ENCODE peak calls at places on chromosome 4, in eight cellular contexts. T, X, H, O, A, J, R and B are unnamed samples.

GRCh38 chr4:180100433-180101344 is 2142.5 kb upstream of the TENM3 start:
- DNase-seq in X (no peak), A (no peak), R (no peak), T (no peak), H (no peak), J (no peak), O (peak; percentile 19), B (no peak)

GRCh38 chr4:41069838-41070237 is 144.5 kb downstream of the APBB2 start:
- DNase-seq in H (no peak), X (no peak), T (no peak), J (no peak), O (no peak), A (no peak), R (no peak), B (no peak)

GRCh38 chr4:168558587-168558986 is 61.7 kb downstream of the PALLD start:
- DNase-seq in O (no peak), R (peak; percentile 37), H (no peak), T (peak; percentile 68), X (no peak), A (no peak), J (no peak), B (no peak)

GRCh38 chr4:75653845-75654503 is 19.2 kb downstream of the G3BP2 start:
- DNase-seq in T (peak; percentile 53), A (no peak), O (no peak), J (no peak), H (no peak), R (no peak), X (no peak), B (no peak)

GRCh38 chr4:61772116-61772515 is 572.0 kb downstream of the ADGRL3 start:
- DNase-seq in O (no peak), H (no peak), J (no peak), X (no peak), A (no peak), T (no peak), R (peak; percentile 69), B (no peak)

GRCh38 chr4:107913283-107913899 is 18.0 kb upstream of the CYP2U1 start:
- DNase-seq in R (peak; percentile 46), J (peak; percentile 58), A (peak; percentile 12), X (no peak), T (peak; percentile 75), H (peak; percentile 42), O (no peak), B (no peak)

GRCh38 chr4:3440011-3440410 is 1.8 kb upstream of the HGFAC start:
- DNase-seq in J (no peak), X (no peak), R (no peak), O (peak; percentile 41), A (no peak), H (no peak), T (no peak), B (no peak)

GRCh38 chr4:56817840-56818491 is 3.5 kb downstream of the SPINK2 start:
- DNase-seq in X (no peak), A (no peak), O (no peak), R (no peak), J (no peak), H (no peak), T (no peak), B (no peak)

GRCh38 chr4:187363453-187363852 is 632.1 kb upstream of the ZFP42 start:
- DNase-seq in A (no peak), O (no peak), H (no peak), R (no peak), X (no peak), T (peak; percentile 53), J (no peak), B (no peak)

GRCh38 chr4:188822698-188823097 is 683.5 kb downstream of the TRIML1 start:
- DNase-seq in H (no peak), J (no peak), A (no peak), R (peak; percentile 41), X (no peak), T (no peak), O (peak; percentile 11), B (no peak)

GRCh38 chr4:168569909-168570276 is 73.0 kb downstream of the PALLD start:
- DNase-seq in R (no peak), T (no peak), H (no peak), J (no peak), X (no peak), O (no peak), A (no peak), B (no peak)

GRCh38 chr4:135274461-135274860 is 1072.9 kb upstream of the PABPC4L start:
- DNase-seq in R (no peak), H (no peak), O (no peak), J (no peak), A (no peak), T (no peak), X (no peak), B (no peak)

GRCh38 chr4:129821073-129821472 is 725.1 kb downstream of the C4orf33 start:
- DNase-seq in A (no peak), R (no peak), H (no peak), T (no peak), O (no peak), J (no peak), X (no peak), B (no peak)

GRCh38 chr4:16860506-16860905 is 37.9 kb downstream of the LDB2 start:
- DNase-seq in H (no peak), X (no peak), O (no peak), A (no peak), J (no peak), R (no peak), T (peak; percentile 93), B (no peak)

GRCh38 chr4:184959309-184959708 is 59.0 kb upstream of the HELT start:
- DNase-seq in J (no peak), H (no peak), A (no peak), X (peak; percentile 29), R (no peak), T (no peak), O (no peak), B (no peak)

GRCh38 chr4:123783091-123783765 is 386.6 kb downstream of the SPRY1 start:
- DNase-seq in R (no peak), T (peak; percentile 71), X (no peak), O (no peak), H (no peak), A (no peak), J (no peak), B (no peak)

GRCh38 chr4:15918484-15919129 is 19.9 kb downstream of the FGFBP1 start:
- DNase-seq in A (no peak), H (no peak), T (no peak), X (no peak), O (no peak), R (no peak), J (peak; percentile 76), B (no peak)

GRCh38 chr4:89299153-89299789 is 8.3 kb downstream of the GPRIN3 start:
- DNase-seq in H (no peak), T (no peak), R (no peak), X (no peak), A (no peak), J (peak; percentile 47), O (no peak), B (no peak)

GRCh38 chr4:89300060-89300459 is 7.5 kb downstream of the GPRIN3 start:
- DNase-seq in J (no peak), X (no peak), T (no peak), O (no peak), A (no peak), R (no peak), H (no peak), B (no peak)

GRCh38 chr4:89298160-89298559 is 9.4 kb downstream of the GPRIN3 start:
- DNase-seq in X (no peak), O (no peak), R (no peak), T (no peak), A (no peak), H (no peak), J (peak; percentile 71), B (no peak)

GRCh38 chr4:89300490-89300889 is 7.1 kb downstream of the GPRIN3 start:
- DNase-seq in H (no peak), O (no peak), J (no peak), X (no peak), R (no peak), T (no peak), A (no peak), B (no peak)

DNA sequence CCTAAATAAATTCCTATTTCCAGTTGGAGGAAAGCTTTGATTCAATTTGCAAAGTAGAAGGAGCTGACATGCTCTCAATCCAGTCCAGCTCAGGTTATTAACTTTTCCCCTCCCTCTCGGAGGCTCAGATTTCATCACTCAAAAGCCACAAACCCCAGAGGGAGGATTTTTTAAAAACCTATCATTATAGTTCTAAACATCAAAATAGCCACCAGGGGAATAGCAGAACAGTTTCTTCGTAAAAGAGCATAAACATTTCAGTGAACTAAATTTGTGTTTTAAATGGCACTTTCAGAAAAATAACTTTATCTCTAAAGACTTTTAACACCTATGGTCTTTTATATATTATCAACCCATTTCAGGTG is 8.8 kb downstream of the GPRIN3 start:
- DNase-seq in A (no peak), O (no peak), J (no peak), H (no peak), T (peak; percentile 26), R (no peak), X (no peak), B (no peak)
- TF ChIP-seq CTCF in A (no peak), O (no peak), J (no peak), H (no peak), T (peak; percentile 16), R (no peak), X (no peak), B (no peak)

DNA sequence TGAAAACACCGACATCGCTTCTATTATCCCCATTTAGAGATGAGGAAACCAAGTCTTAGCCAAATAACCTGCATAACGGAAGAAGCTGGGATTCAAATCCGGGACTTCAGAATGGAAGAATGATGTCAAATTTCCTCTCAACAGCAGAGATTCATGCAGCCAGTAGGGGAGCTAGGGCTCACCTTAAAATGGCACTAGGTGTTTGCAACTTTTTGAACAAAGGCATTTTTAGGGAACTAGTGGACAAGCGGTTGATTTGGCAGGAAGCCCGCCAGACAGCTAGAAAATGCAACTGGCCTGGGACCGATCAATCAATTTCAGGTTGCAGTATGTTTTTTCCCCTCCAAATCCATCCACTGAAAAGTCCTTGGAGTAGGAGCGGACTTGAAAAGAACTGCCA is 224.2 kb downstream of the PTTG2 start:
- DNase-seq in J (no peak), T (no peak), A (no peak), R (no peak), X (no peak), H (no peak), O (no peak), B (no peak)
- TF ChIP-seq CTCF in J (peak; percentile 20), T (peak; percentile 32), A (no peak), R (no peak), X (no peak), H (peak; percentile 24), O (no peak), B (no peak)

GRCh38 chr4:25862411-25863346 is at the start of gene SEL1L3:
- DNase-seq in A (peak; percentile 53), J (peak; percentile 61), R (peak; percentile 30), O (peak; percentile 54), H (no peak), T (no peak), X (no peak), B (peak; percentile 68)
- TF ChIP-seq CTCF in A (no peak), J (no peak), R (no peak), O (no peak), H (no peak), T (no peak), X (no peak), B (no peak)

DNA sequence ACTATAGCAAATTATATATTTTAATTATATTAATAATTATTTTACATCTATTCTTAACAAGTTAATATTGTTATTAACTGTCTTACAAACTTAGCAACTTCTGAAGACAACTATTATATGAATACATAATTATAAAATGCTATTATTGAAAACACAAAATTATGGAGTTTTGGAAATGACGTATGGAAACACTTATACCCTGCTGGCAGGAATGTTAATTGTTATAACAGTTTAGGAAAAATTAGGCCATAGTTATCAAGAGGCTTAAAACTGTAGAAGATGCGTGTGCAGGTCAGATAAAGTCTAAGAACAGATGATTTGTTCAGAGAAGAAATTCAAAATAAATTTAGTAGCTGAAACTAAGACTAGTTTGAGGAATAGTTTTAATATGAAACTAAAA is 211.7 kb downstream of the FAT4 start:
- DNase-seq in J (no peak), X (no peak), A (no peak), T (no peak), H (no peak), O (no peak), R (no peak), B (no peak)
- TF ChIP-seq CTCF in J (no peak), X (no peak), A (peak; percentile 37), T (peak; percentile 14), H (peak; percentile 22), O (peak; percentile 11), R (no peak), B (no peak)